ENCODE peak calls at places on chromosome 6, in ten cellular contexts. P is upper lobe of right lung, N is endothelial cell of umbilical vein, R is psoas muscle, D is right atrium auricular region, M is ascending aorta, Y is choroid plexus epithelial cell, K is cardiac muscle cell, E is ovary, X is sigmoid colon. S is an unnamed sample.
A peak's percentile ranks its signal among the peaks of the same experiment; 100 is the strongest.

GRCh38 chr6:112910256-112910655 is 563.1 kb downstream of the RFPL4B start:
- DNase-seq in M (no peak), E (no peak), K (no peak), N (no peak), R (no peak), P (no peak), D (no peak), Y (peak; percentile 42), X (no peak), S (no peak)

GRCh38 chr6:121263742-121264141 is 70.5 kb downstream of the TBC1D32 start:
- DNase-seq in X (no peak), M (no peak), Y (no peak), K (no peak), E (no peak), R (no peak), P (no peak), N (no peak), D (no peak), S (no peak)

GRCh38 chr6:130912451-130912850 is 85.2 kb downstream of the SMLR1 start:
- DNase-seq in D (no peak), R (no peak), P (no peak), Y (no peak), M (no peak), N (no peak), E (no peak), K (no peak), X (no peak), S (no peak)

GRCh38 chr6:23280445-23280844 is 711.1 kb downstream of the HDGFL1 start:
- DNase-seq in K (no peak), E (no peak), P (no peak), R (no peak), Y (no peak), N (no peak), M (no peak), X (no peak), D (no peak), S (no peak)

GRCh38 chr6:148466158-148466557 is 123.5 kb downstream of the SASH1 start:
- DNase-seq in E (no peak), Y (no peak), K (no peak), X (no peak), R (no peak), D (no peak), N (no peak), P (no peak), M (no peak), S (no peak)

GRCh38 chr6:7052441-7052936 is 55.3 kb upstream of the RREB1 start:
- DNase-seq in N (no peak), K (no peak), X (peak; percentile 80), P (peak; percentile 83), Y (peak; percentile 89), E (peak; percentile 79), R (peak; percentile 79), M (no peak), D (no peak), S (no peak)

GRCh38 chr6:1004885-1005635 is 306.8 kb upstream of the FOXQ1 start:
- DNase-seq in R (no peak), P (no peak), N (no peak), Y (peak; percentile 52), E (no peak), X (no peak), M (no peak), D (peak; percentile 1), K (no peak), S (no peak)

GRCh38 chr6:82363368-82364086 is at the start of gene TPBG:
- DNase-seq in X (peak; percentile 70), P (peak; percentile 78), N (peak; percentile 38), R (peak; percentile 59), Y (peak; percentile 67), E (peak; percentile 38), D (no peak), M (no peak), K (peak; percentile 79), S (no peak)

GRCh38 chr6:33147807-33148666 is 44.2 kb downstream of the COL11A2 start:
- DNase-seq in N (peak; percentile 49), Y (peak; percentile 76), M (no peak), P (no peak), R (no peak), X (no peak), E (no peak), D (no peak), K (peak; percentile 49), S (no peak)

GRCh38 chr6:124066995-124067552 is 263.4 kb downstream of the NKAIN2 start:
- DNase-seq in D (no peak), E (no peak), M (no peak), P (no peak), X (no peak), N (peak; percentile 29), Y (no peak), R (no peak), K (no peak), S (no peak)

GRCh38 chr6:42820509-42821340 is 38.9 kb downstream of the BICRAL start:
- DNase-seq in P (no peak), K (no peak), R (peak; percentile 45), M (no peak), D (peak; percentile 76), X (peak; percentile 68), E (no peak), Y (no peak), N (no peak), S (no peak)

GRCh38 chr6:84568971-84569370 is 195.4 kb downstream of the TBX18 start:
- DNase-seq in D (no peak), X (no peak), N (peak; percentile 64), P (no peak), E (no peak), Y (peak; percentile 89), R (no peak), M (no peak), K (no peak), S (no peak)
- TF ChIP-seq CTCF in D (no peak), X (no peak), N (peak; percentile 30), P (no peak), E (no peak), Y (peak; percentile 63), R (no peak), M (peak; percentile 46), K (peak; percentile 62), S (no peak)

GRCh38 chr6:99285881-99286280 is 63.6 kb downstream of the FAXC start:
- DNase-seq in M (no peak), X (no peak), R (no peak), D (no peak), K (no peak), E (no peak), P (no peak), N (no peak), Y (no peak), S (no peak)

GRCh38 chr6:99276747-99277146 is 72.7 kb downstream of the FAXC start:
- DNase-seq in P (no peak), K (no peak), Y (peak; percentile 33), N (no peak), R (no peak), E (no peak), D (no peak), X (no peak), M (no peak), S (no peak)

GRCh38 chr6:99287523-99287922 is 62.0 kb downstream of the FAXC start:
- DNase-seq in P (no peak), M (no peak), D (no peak), Y (peak; percentile 30), N (no peak), R (no peak), E (no peak), K (peak; percentile 14), X (no peak), S (no peak)

GRCh38 chr6:99282479-99283062 is 66.9 kb downstream of the FAXC start:
- DNase-seq in K (peak; percentile 27), P (no peak), X (no peak), M (no peak), N (peak; percentile 23), D (no peak), E (no peak), Y (peak; percentile 58), R (no peak), S (no peak)
- TF ChIP-seq CTCF in K (peak; percentile 56), P (peak; percentile 34), X (no peak), M (peak; percentile 17), N (peak; percentile 18), D (no peak), E (no peak), Y (peak; percentile 64), R (no peak), S (no peak)

GRCh38 chr6:109297719-109298118 is 84.5 kb downstream of the CD164 start:
- DNase-seq in N (no peak), D (no peak), K (no peak), E (no peak), Y (no peak), M (no peak), P (no peak), R (no peak), X (no peak), S (no peak)

GRCh38 chr6:109296971-109297372 is 85.3 kb downstream of the CD164 start:
- DNase-seq in N (no peak), D (no peak), Y (no peak), X (no peak), R (no peak), P (no peak), M (no peak), K (no peak), E (no peak), S (no peak)

GRCh38 chr6:109295109-109295765 is 87.0 kb downstream of the CD164 start:
- DNase-seq in N (no peak), D (no peak), M (no peak), P (no peak), R (no peak), E (no peak), Y (no peak), X (no peak), K (no peak), S (no peak)

GRCh38 chr6:109295766-109296156 is 86.5 kb downstream of the CD164 start:
- DNase-seq in X (no peak), K (no peak), D (no peak), Y (no peak), N (no peak), P (no peak), E (no peak), M (no peak), R (no peak), S (no peak)

GRCh38 chr6:109296305-109296915 is 85.9 kb downstream of the CD164 start:
- DNase-seq in E (no peak), R (no peak), N (no peak), X (no peak), M (no peak), D (no peak), Y (no peak), K (no peak), P (no peak), S (no peak)
- TF ChIP-seq CTCF in E (no peak), R (no peak), N (no peak), X (no peak), M (no peak), D (no peak), Y (no peak), K (no peak), P (no peak), S (no peak)

GRCh38 chr6:157981395-157982296 is at the start of gene SYNJ2:
- DNase-seq in M (no peak), D (no peak), E (peak; percentile 79), P (peak; percentile 87), R (peak; percentile 77), N (peak; percentile 73), X (peak; percentile 91), K (peak; percentile 93), Y (peak; percentile 92), S (peak; percentile 67)
- TF ChIP-seq CTCF in M (peak; percentile 78), D (peak; percentile 67), E (peak; percentile 55), P (peak; percentile 49), R (peak; percentile 49), N (peak; percentile 79), X (peak; percentile 65), K (peak; percentile 58), Y (peak; percentile 57), S (peak; percentile 52)

S was measured in natural killer cell.